ENCODE peak calls at places on chromosomes 4 and X, in five cellular contexts. A is T-cell; E is MCF 10A; B is activated CD4-positive, alpha-beta T cell treated with anti-CD3 and anti-CD28 coated beads, Interleukin-2, amount 10 ng/mL, durations not matched to agents 7 days and 5 days; T is iPS DF 6.9. U is an unnamed sample.
A peak's percentile ranks its signal among the peaks of the same experiment; 100 is the strongest.

GRCh38 chr4:167883271-167883670 is 209.1 kb upstream of the ANXA10 start:
- DNase-seq in A (no peak), B (no peak), T (no peak), E (no peak), U (no peak)

GRCh38 chrX:17425551-17425950 is 50.6 kb downstream of the NHS start:
- DNase-seq in E (no peak), A (no peak), T (no peak), B (no peak), U (no peak)

GRCh38 chr4:24070117-24070516 is 180.3 kb upstream of the PPARGC1A start:
- DNase-seq in B (no peak), A (no peak), E (peak; percentile 57), T (no peak), U (peak; percentile 54)

GRCh38 chr4:74320559-74321118 is 12.4 kb downstream of the EPGN start:
- DNase-seq in E (peak; percentile 90), B (peak; percentile 51), A (no peak), T (peak; percentile 45), U (peak; percentile 95)

GRCh38 chr4:25212822-25213221 is 21.0 kb upstream of the PI4K2B start:
- DNase-seq in E (no peak), B (no peak), A (no peak), T (no peak), U (no peak)

GRCh38 chr4:35614120-35614519 is 630.2 kb downstream of the ARAP2 start:
- DNase-seq in E (no peak), A (no peak), T (no peak), B (no peak), U (no peak)

GRCh38 chr4:659851-660250 is 14.2 kb downstream of the ATP5ME start:
- DNase-seq in E (no peak), B (no peak), A (no peak), T (no peak), U (no peak)

GRCh38 chr4:54395013-54395527 is 166.0 kb downstream of the PDGFRA start:
- DNase-seq in A (no peak), T (no peak), E (no peak), B (no peak), U (no peak)

GRCh38 chr4:6776920-6777635 is 5.4 kb upstream of the KIAA0232 start:
- DNase-seq in B (no peak), T (no peak), E (no peak), A (no peak), U (no peak)

GRCh38 chr4:673349-674091 is 556 bp downstream of the ATP5ME start:
- DNase-seq in T (no peak), A (no peak), E (no peak), B (peak; percentile 31), U (no peak)

GRCh38 chr4:73990988-73991883 is 3.2 kb upstream of the PPBP start:
- DNase-seq in E (no peak), B (no peak), A (no peak), T (no peak), U (no peak)

GRCh38 chr4:5045099-5045498 is 6.2 kb upstream of the STK32B start:
- DNase-seq in E (no peak), T (no peak), B (no peak), A (no peak), U (no peak)

GRCh38 chrX:128019218-128019617 is 33.0 kb downstream of the ACTRT1 start:
- DNase-seq in E (no peak), A (no peak), T (no peak), B (no peak), U (no peak)

GRCh38 chrX:37846141-37846540 is 1.2 kb downstream of the DYNLT3 start:
- DNase-seq in B (peak; percentile 8), A (peak; percentile 0), T (no peak), E (peak; percentile 49), U (peak; percentile 64)

GRCh38 chr4:13170131-13170530 is 314.0 kb downstream of the RAB28 start:
- DNase-seq in B (no peak), E (no peak), A (no peak), T (no peak), U (no peak)

GRCh38 chr4:98466868-98467599 is 191.4 kb downstream of the TSPAN5 start:
- DNase-seq in B (no peak), T (no peak), E (no peak), A (no peak), U (peak; percentile 43)

GRCh38 chr4:152115794-152116193 is 355.0 kb upstream of the GATB start:
- DNase-seq in B (peak; percentile 63), A (peak; percentile 36), E (no peak), T (no peak), U (no peak)

GRCh38 chr4:151687021-151687640 is 73.7 kb downstream of the GATB start:
- DNase-seq in B (no peak), T (no peak), E (no peak), A (no peak), U (no peak)

GRCh38 chr4:6674500-6675149 is 19.1 kb upstream of the S100P start:
- DNase-seq in B (peak; percentile 80), A (peak; percentile 59), T (no peak), E (peak; percentile 71), U (peak; percentile 75)

U was measured in PC-3.